ENCODE peak calls at places on chromosomes 2 and 18, in four cellular contexts. O is GM13976, P is spleen, S is endothelial cell. E is an unnamed sample.

GRCh38 chr2:28356095-28356911 is 36.4 kb upstream of the FOSL2 start:
- DNase-seq in S (no peak), O (no peak), P (peak), E (peak)

GRCh38 chr18:2336993-2337392 is 234.3 kb downstream of the METTL4 start:
- DNase-seq in O (no peak), S (no peak), P (no peak), E (no peak)

GRCh38 chr18:58101291-58101706 is 57.3 kb downstream of the NEDD4L start:
- DNase-seq in O (no peak), P (no peak), S (no peak), E (no peak)

GRCh38 chr2:10078704-10079191 is 1.5 kb downstream of the CYS1 start:
- DNase-seq in P (no peak), O (no peak), S (no peak), E (no peak)

GRCh38 chr2:196372276-196372809 is 201.0 kb upstream of the STK17B start:
- DNase-seq in S (no peak), P (no peak), O (no peak), E (no peak)

GRCh38 chr2:96934096-96934495 is 52.3 kb downstream of the FAM178B start:
- DNase-seq in S (no peak), O (no peak), P (peak), E (no peak)

GRCh38 chr2:224938670-224939309 is 103.5 kb downstream of the DOCK10 start:
- DNase-seq in S (no peak), O (no peak), P (no peak), E (no peak)

GRCh38 chr2:68469935-68470334 is 2.5 kb downstream of the APLF start:
- DNase-seq in O (no peak), S (no peak), P (no peak), E (no peak)

GRCh38 chr18:55510809-55511208 is 77.2 kb downstream of the TCF4 start:
- DNase-seq in O (no peak), S (peak), P (no peak), E (no peak)

GRCh38 chr2:121902616-121903015 is 147.2 kb downstream of the TSN start:
- DNase-seq in O (no peak), P (no peak), S (no peak), E (no peak)

GRCh38 chr2:216083464-216084279 is 2.0 kb downstream of the TMEM169 start:
- DNase-seq in P (no peak), S (no peak), O (no peak), E (peak)

GRCh38 chr2:83378921-83379320 is 1080.2 kb downstream of the SUCLG1 start:
- DNase-seq in P (no peak), O (no peak), S (no peak), E (no peak)

DNA sequence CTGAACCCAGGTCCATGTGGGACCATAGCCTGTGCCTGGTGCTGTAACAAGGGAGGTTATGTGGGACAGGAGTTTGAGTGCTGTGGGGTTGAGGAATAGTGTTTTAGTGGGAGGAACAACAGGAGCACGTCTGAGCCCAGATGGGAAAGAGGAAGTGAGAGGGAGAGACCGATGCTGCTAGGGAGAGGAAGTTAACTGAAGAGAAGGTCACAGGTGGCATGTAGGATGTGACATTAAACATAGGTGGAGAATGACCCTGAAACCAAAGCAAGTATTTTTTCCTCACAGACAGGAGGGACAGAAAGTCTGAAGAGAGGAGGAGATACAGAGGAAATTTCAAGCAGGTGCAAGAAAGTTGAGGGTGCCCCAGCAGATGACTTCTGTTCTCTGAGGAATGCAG is 87.8 kb downstream of the ACOXL start:
- DNase-seq in P (no peak), S (no peak), O (no peak), E (no peak)
- TF ChIP-seq CTCF in P (no peak), S (no peak), O (no peak), E (no peak)

DNA sequence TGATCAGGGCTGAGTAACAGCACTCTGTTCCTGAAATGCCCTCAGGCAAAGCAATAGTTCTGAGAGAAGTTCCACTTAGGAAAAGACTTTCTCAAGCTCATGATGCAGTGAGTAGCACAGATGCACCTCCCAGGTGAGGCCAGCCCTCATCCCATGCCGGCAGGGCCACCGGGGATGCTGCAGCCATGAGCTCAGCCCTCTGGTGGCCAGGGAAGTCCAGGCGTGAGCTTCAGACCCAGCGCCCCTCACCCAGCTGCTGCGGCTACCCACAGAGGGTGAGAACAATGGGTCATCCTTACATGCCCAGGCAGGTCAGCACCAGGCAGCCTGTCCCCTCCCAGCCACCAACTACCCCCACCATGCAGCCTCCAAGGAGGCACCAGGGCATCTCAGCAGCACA is 50.7 kb downstream of the TTC32 start:
- DNase-seq in P (no peak), O (no peak), S (peak), E (no peak)
- TF ChIP-seq CTCF in P (no peak), O (no peak), S (no peak), E (no peak)

GRCh38 chr2:133777607-133778006 is 209.3 kb upstream of the NCKAP5 start:
- DNase-seq in O (no peak), P (no peak), S (no peak), E (no peak)

GRCh38 chr2:133776936-133777587 is 208.8 kb upstream of the NCKAP5 start:
- DNase-seq in S (no peak), O (no peak), P (no peak), E (no peak)

GRCh38 chr2:133774675-133775005 is 206.4 kb upstream of the NCKAP5 start:
- DNase-seq in O (no peak), P (no peak), S (no peak), E (no peak)

GRCh38 chr2:133780997-133781513 is 212.8 kb upstream of the NCKAP5 start:
- DNase-seq in S (no peak), P (no peak), O (no peak), E (no peak)

DNA sequence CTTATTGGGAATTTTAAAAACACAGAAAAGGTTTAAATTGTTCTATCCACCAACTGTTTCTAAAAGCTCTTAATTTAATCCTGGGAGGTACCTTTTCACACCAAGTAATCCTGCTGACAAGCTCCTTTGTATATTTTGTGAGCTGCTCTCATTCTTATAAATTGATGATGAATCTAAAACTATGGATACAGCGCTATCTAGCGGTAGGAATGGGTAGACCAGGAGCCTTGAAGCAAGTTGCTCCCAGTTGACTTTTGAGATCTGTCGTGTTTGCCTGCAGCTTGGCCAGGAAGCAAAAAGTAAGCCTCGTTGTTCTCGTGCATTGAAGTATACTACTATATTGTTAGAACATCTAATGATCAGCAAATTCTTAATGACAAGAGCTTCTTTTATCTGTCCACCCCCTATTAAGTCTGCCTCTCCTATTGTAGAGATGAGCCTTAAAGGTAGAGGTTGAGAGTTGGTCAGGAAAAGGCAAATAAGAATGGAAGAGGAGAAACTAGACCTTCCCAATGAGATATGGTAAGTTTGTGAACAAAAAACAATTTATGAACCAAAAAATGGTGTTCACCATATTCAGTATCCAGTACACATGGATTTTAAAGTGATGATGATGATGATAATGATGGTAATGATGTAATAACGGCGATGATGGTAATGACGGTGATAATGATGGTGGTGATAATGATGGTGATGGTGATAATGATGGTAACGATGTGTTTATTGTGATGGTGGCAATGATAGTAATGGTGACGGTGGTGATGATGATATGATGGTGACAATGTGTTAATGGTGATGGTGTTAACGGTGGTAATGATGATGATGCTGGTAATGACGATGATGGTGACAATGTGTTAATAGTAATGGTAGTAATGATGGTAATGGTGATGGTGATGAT is 212.1 kb upstream of the NCKAP5 start:
- DNase-seq in S (peak), O (peak), P (no peak), E (peak)
- TF ChIP-seq CTCF in S (peak), O (peak), P (peak), E (peak)

DNA sequence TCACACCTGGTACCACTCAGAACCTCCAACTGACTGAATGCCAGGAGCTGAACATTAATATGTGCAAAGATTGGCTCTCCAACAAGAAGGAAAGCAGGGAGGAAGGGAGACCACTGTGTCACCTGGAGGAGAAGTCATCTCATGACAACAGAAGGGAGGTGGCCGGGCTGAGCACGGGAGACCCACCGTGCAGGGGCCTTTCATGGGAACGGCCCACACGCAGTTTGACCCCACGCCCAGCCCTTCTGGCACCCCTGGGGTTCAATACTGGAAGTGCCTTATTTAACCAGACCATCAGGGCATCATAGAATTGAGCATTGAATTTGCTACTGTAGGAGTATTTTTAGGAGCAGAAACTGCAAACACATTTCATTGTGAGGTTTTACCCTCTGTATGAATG is 131.9 kb downstream of the NFATC1 start:
- DNase-seq in S (no peak), O (no peak), P (no peak), E (no peak)
- TF ChIP-seq CTCF in S (no peak), O (no peak), P (no peak), E (no peak)

GRCh38 chr2:55013936-55014335 is 36.3 kb downstream of the RTN4 start:
- DNase-seq in S (no peak), P (no peak), O (no peak), E (no peak)
- TF ChIP-seq CTCF in S (no peak), P (no peak), O (no peak), E (no peak)

GRCh38 chr2:210004893-210005292 is 2.5 kb downstream of the RPE start:
- DNase-seq in P (no peak), O (no peak), S (no peak), E (no peak)

GRCh38 chr2:210000464-210001324 is 1.7 kb upstream of the RPE start:
- DNase-seq in S (no peak), O (no peak), P (peak), E (no peak)

GRCh38 chr2:209998596-209998995 is 3.8 kb upstream of the RPE start:
- DNase-seq in S (no peak), P (no peak), O (no peak), E (no peak)

GRCh38 chr2:210003394-210003793 is 956 bp downstream of the RPE start:
- DNase-seq in O (no peak), P (no peak), S (no peak), E (no peak)

GRCh38 chr2:210002158-210003157 is at the start of gene RPE:
- DNase-seq in S (peak), O (peak), P (peak), E (peak)
- TF ChIP-seq CTCF in S (no peak), O (no peak), P (no peak), E (no peak)